ENCODE peak calls at places on chromosomes 7 and 10, in nine cellular contexts. Q is activated gamma-delta T cell treated with anti-CD3 and anti-CD28 coated beads, Interleukin-2, amount 50 U/mL, for 16 hours; V is stimulated activated CD4-positive, alpha-beta T cell treated with anti-CD3 and anti-CD28 coated beads, Interleukin-2, amount 100 ng/mL, for 48 hours; W is EL; B is iris pigment epithelial cell; A is AG10803; T is mucosa of gallbladder; M is activated CD4-positive, alpha-beta memory T cell treated with anti-CD3 and anti-CD28 coated beads, Interleukin-2, amount 10 ng/mL, durations not matched to agents 7 days and 5 days; I is Right ventricle myocardium superior. R is an unnamed sample.

GRCh38 chr7:112573302-112574039 is 92.7 kb downstream of the LSMEM1 start:
- DNase-seq in Q (no peak), V (no peak), W (no peak), B (peak), A (no peak), T (no peak), M (no peak), I (no peak), R (no peak)

GRCh38 chr10:68665841-68666240 is 55.2 kb upstream of the CCAR1 start:
- DNase-seq in Q (no peak), V (no peak), W (peak), B (peak), A (peak), T (no peak), M (no peak), I (no peak), R (no peak)

GRCh38 chr10:98642281-98642680 is 195.5 kb upstream of the HPS1 start:
- DNase-seq in Q (no peak), V (no peak), W (no peak), B (no peak), A (peak), T (no peak), M (no peak), I (no peak), R (no peak)

GRCh38 chr7:44801890-44802289 is 5.4 kb downstream of the PPIA start:
- DNase-seq in Q (no peak), V (no peak), W (peak), B (peak), A (peak), T (no peak), M (no peak), I (no peak), R (no peak)

GRCh38 chr10:85430991-85431390 is 935.6 kb downstream of the GRID1 start:
- DNase-seq in Q (no peak), V (no peak), W (no peak), B (no peak), A (no peak), T (no peak), M (no peak), I (no peak), R (no peak)

GRCh38 chr7:2633538-2634264 is 1.9 kb downstream of the TTYH3 start:
- DNase-seq in Q (peak), V (peak), W (peak), B (peak), A (peak), T (peak), M (peak), I (peak), R (peak)

GRCh38 chr7:116552616-116553015 is 27.8 kb downstream of the CAV1 start:
- DNase-seq in Q (no peak), V (no peak), W (peak), B (peak), A (no peak), T (no peak), M (no peak), I (no peak), R (no peak)

GRCh38 chr7:92276486-92276885 is 30.7 kb downstream of the ANKIB1 start:
- DNase-seq in Q (no peak), V (no peak), W (no peak), B (no peak), A (no peak), T (no peak), M (no peak), I (no peak), R (no peak)

GRCh38 chr10:131722525-131723264 is 178.1 kb upstream of the PPP2R2D start:
- DNase-seq in Q (no peak), V (no peak), W (no peak), B (no peak), A (no peak), T (no peak), M (no peak), I (no peak), R (no peak)

GRCh38 chr7:50303082-50303893 is 1.2 kb upstream of the IKZF1 start:
- DNase-seq in Q (no peak), V (no peak), W (no peak), B (no peak), A (no peak), T (no peak), M (no peak), I (no peak), R (no peak)

GRCh38 chr10:127881262-127881661 is 11.5 kb downstream of the CLRN3 start:
- DNase-seq in Q (no peak), V (no peak), W (no peak), B (no peak), A (no peak), T (peak), M (no peak), I (no peak), R (no peak)

GRCh38 chr7:95478139-95479037 is 7.4 kb upstream of the ASB4 start:
- DNase-seq in Q (no peak), V (no peak), W (peak), B (no peak), A (peak), T (peak), M (no peak), I (no peak), R (no peak)

GRCh38 chr10:103040424-103040823 is 122.3 kb downstream of the CNNM2 start:
- DNase-seq in Q (no peak), V (no peak), W (peak), B (peak), A (peak), T (no peak), M (no peak), I (no peak), R (no peak)

GRCh38 chr7:53744361-53744760 is 708.9 kb downstream of the POM121L12 start:
- DNase-seq in Q (no peak), V (no peak), W (no peak), B (no peak), A (no peak), T (no peak), M (no peak), I (no peak), R (no peak)

GRCh38 chr7:139681812-139682135 is 96.0 kb downstream of the HIPK2 start:
- DNase-seq in Q (no peak), V (no peak), W (no peak), B (no peak), A (no peak), T (no peak), M (no peak), I (no peak), R (no peak)

GRCh38 chr10:52172581-52172980 is 141.5 kb upstream of the DKK1 start:
- DNase-seq in Q (no peak), V (no peak), W (no peak), B (peak), A (peak), T (no peak), M (no peak), I (no peak), R (no peak)

GRCh38 chr10:94092848-94093247 is 99.1 kb downstream of the PLCE1 start:
- DNase-seq in Q (no peak), V (no peak), W (peak), B (peak), A (peak), T (no peak), M (no peak), I (no peak), R (no peak)

GRCh38 chr7:98627062-98627790 is 10.1 kb downstream of the NPTX2 start:
- DNase-seq in Q (no peak), V (no peak), W (no peak), B (no peak), A (no peak), T (no peak), M (no peak), I (no peak), R (no peak)

GRCh38 chr10:111114931-111115500 is 38.2 kb downstream of the ADRA2A start:
- DNase-seq in Q (no peak), V (no peak), W (no peak), B (no peak), A (no peak), T (no peak), M (no peak), I (no peak), R (no peak)

GRCh38 chr7:19920200-19920599 is 146.8 kb upstream of the TMEM196 start:
- DNase-seq in Q (no peak), V (no peak), W (peak), B (peak), A (peak), T (no peak), M (no peak), I (no peak), R (no peak)

GRCh38 chr7:26202019-26202985 is 757 bp downstream of the CBX3 start:
- DNase-seq in Q (peak), V (peak), W (no peak), B (peak), A (peak), T (peak), M (peak), I (peak), R (no peak)

GRCh38 chr7:101814081-101814995 is 3.1 kb upstream of the CUX1 start:
- DNase-seq in Q (peak), V (peak), W (peak), B (peak), A (peak), T (peak), M (peak), I (peak), R (peak)

GRCh38 chr10:117472872-117473271 is 69.7 kb upstream of the EMX2 start:
- DNase-seq in Q (no peak), V (no peak), W (no peak), B (no peak), A (no peak), T (no peak), M (no peak), I (no peak), R (no peak)

GRCh38 chr7:150556521-150557138 is 10.6 kb upstream of the GIMAP4 start:
- DNase-seq in Q (no peak), V (no peak), W (no peak), B (no peak), A (no peak), T (no peak), M (peak), I (no peak), R (no peak)

R was measured in stimulated activated naive CD8-positive, alpha-beta T cell treated with anti-CD3 and anti-CD28 coated beads, Interleukin-15, amount 100 ng/mL, for 72 hours.